ENCODE peak calls at places on chromosomes 6 and 20, in four cellular contexts. F is fibroblast of mammary gland, U is fibroblast of lung, R is omental fat pad. W is an unnamed sample.

GRCh38 chr6:77463308-77463880 is at the start of gene HTR1B:
- DNase-seq in F (no peak), U (no peak), R (no peak), W (no peak)

GRCh38 chr6:42781546-42781810 is 374 bp upstream of the BICRAL start:
- DNase-seq in F (peak), U (peak), R (no peak), W (no peak)

GRCh38 chr20:60589624-60590023 is 631.4 kb downstream of the CDH26 start:
- DNase-seq in F (peak), U (peak), R (no peak), W (peak)

GRCh38 chr6:115582386-115582785 is 478.3 kb downstream of the FRK start:
- DNase-seq in F (peak), U (no peak), R (no peak), W (no peak)

GRCh38 chr20:1423625-1424106 is 30.8 kb upstream of the FKBP1A start:
- DNase-seq in F (peak), U (peak), R (no peak), W (peak)

GRCh38 chr6:44642870-44643522 is 255.5 kb downstream of the CDC5L start:
- DNase-seq in F (peak), U (no peak), R (no peak), W (peak)

GRCh38 chr6:107489636-107490567 is at the start of gene SOBP:
- DNase-seq in F (peak), U (peak), R (no peak), W (no peak)

GRCh38 chr20:60882776-60883303 is 369.2 kb upstream of the CDH4 start:
- DNase-seq in F (no peak), U (no peak), R (no peak), W (no peak)

GRCh38 chr6:33313105-33313708 is 671 bp downstream of the TAPBP start:
- DNase-seq in F (no peak), U (peak), R (no peak), W (peak)

GRCh38 chr6:62150048-62150663 is 135.9 kb downstream of the KHDRBS2 start:
- DNase-seq in F (peak), U (peak), R (no peak), W (peak)

GRCh38 chr20:63748356-63749270 is 9.0 kb downstream of the SLC2A4RG start:
- DNase-seq in F (no peak), U (no peak), R (no peak), W (no peak)

GRCh38 chr20:17589161-17589834 is 19.4 kb downstream of the DSTN start:
- DNase-seq in F (peak), U (no peak), R (no peak), W (peak)

GRCh38 chr6:10385512-10386132 is 29.3 kb downstream of the TFAP2A start:
- DNase-seq in F (no peak), U (no peak), R (no peak), W (no peak)

GRCh38 chr20:31547720-31548298 is 33.6 kb downstream of the HM13 start:
- DNase-seq in F (no peak), U (no peak), R (no peak), W (no peak)

GRCh38 chr20:51914758-51915157 is 112.4 kb upstream of the SALL4 start:
- DNase-seq in F (no peak), U (no peak), R (no peak), W (no peak)
- TF ChIP-seq CTCF in F (no peak), U (no peak), R (no peak), W (no peak)

DNA sequence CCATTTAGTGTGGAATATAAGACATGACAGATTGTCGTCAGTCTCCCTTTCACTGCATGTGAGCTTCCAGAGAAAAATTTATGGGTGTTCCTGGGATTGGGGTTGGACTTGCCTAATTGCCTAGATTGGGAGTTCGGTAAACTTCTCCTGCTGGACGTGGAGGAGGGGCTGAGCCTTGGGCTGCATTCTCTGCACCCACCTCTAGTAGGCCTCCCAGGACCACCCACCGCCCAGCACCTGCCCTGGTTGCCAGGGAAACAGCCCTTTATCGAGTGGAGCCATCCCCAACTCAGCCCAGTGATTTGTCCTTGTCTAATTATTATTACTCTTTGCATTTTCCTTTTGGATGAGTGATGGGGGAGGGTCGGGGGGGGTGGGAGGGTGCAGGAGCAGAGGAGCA is 104.3 kb downstream of the DHX35 start:
- DNase-seq in F (no peak), U (no peak), R (no peak), W (no peak)
- TF ChIP-seq CTCF in F (no peak), U (no peak), R (no peak), W (no peak)

DNA sequence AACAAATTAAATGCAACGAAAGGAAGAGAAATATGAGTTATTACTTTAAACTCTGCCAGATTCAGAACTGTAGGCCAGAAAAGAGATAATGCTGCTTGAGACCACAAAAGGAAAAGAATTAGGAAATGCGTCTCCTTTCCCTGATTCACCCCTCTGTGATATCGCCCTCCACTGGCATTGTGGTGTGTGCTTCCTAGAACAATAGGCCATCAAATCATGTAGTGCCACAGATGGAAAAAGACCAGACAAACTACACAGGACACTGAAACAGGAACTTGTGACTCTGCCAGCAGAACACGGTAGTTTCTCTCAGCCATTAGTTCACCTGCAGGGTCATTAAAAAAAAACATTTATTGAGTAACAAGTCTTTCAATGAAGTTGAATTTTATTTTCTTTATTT is 14.8 kb upstream of the LAMA4 start:
- DNase-seq in F (peak), U (no peak), R (no peak), W (peak)
- TF ChIP-seq CTCF in F (peak), U (peak), R (no peak), W (no peak)

GRCh38 chr6:38776515-38776914 is 61.4 kb downstream of the DNAH8 start:
- DNase-seq in F (peak), U (no peak), R (no peak), W (no peak)

GRCh38 chr6:38774933-38775707 is 60.0 kb downstream of the DNAH8 start:
- DNase-seq in F (no peak), U (no peak), R (no peak), W (no peak)

GRCh38 chr6:38775870-38776269 is 60.8 kb downstream of the DNAH8 start:
- DNase-seq in F (no peak), U (no peak), R (no peak), W (no peak)

GRCh38 chr6:38771111-38771694 is 56.1 kb downstream of the DNAH8 start:
- DNase-seq in F (peak), U (peak), R (no peak), W (no peak)

GRCh38 chr6:38773338-38773737 is 58.2 kb downstream of the DNAH8 start:
- DNase-seq in F (peak), U (no peak), R (no peak), W (peak)
- TF ChIP-seq CTCF in F (peak), U (no peak), R (no peak), W (peak)

W was measured in MCF 10A.